ENCODE peak calls at places on chromosomes 4 and X, in four cellular contexts. A is NCI-H1105 treated with DMSO at 0.1 percent for 48 hours; V is lung microvascular endothelial cell; Z is stimulated activated CD4-positive, alpha-beta T cell treated with anti-CD3 and anti-CD28 coated beads, Interleukin-2, amount 100 ng/mL, for 48 hours. Y is an unnamed sample.

GRCh38 chrX:119292445-119292844 is 56.4 kb downstream of the PGRMC1 start:
- DNase-seq in A (no peak), V (no peak), Z (no peak), Y (no peak)

GRCh38 chr4:127708985-127709384 is 21.2 kb upstream of the SLC25A31 start:
- DNase-seq in A (peak), V (peak), Z (no peak), Y (no peak)

GRCh38 chr4:140047017-140047640 is 106.9 kb downstream of the MAML3 start:
- DNase-seq in A (no peak), V (no peak), Z (no peak), Y (no peak)

GRCh38 chr4:172758586-172759340 is 409.8 kb upstream of the GALNT7 start:
- DNase-seq in A (no peak), V (no peak), Z (no peak), Y (no peak)

GRCh38 chr4:64430933-64431332 is 21.7 kb upstream of the TECRL start:
- DNase-seq in A (no peak), V (no peak), Z (no peak), Y (no peak)

GRCh38 chrX:65926095-65927019 is 113.5 kb downstream of the VSIG4 start:
- DNase-seq in A (no peak), V (no peak), Z (no peak), Y (no peak)

GRCh38 chr4:150849016-150849415 is 166.1 kb downstream of the LRBA start:
- DNase-seq in A (no peak), V (no peak), Z (no peak), Y (no peak)

GRCh38 chrX:47674776-47675175 is 15.8 kb upstream of the UXT start:
- DNase-seq in A (no peak), V (no peak), Z (no peak), Y (no peak)

GRCh38 chr4:17164656-17165055 is 266.2 kb upstream of the LDB2 start:
- DNase-seq in A (no peak), V (no peak), Z (no peak), Y (no peak)

GRCh38 chrX:13778916-13779315 is 38.0 kb downstream of the GPM6B start:
- DNase-seq in A (peak), V (peak), Z (no peak), Y (no peak)

GRCh38 chr4:185335579-185335978 is 60.1 kb downstream of the LRP2BP start:
- DNase-seq in A (no peak), V (peak), Z (no peak), Y (no peak)

GRCh38 chrX:85107407-85107806 is 103.7 kb downstream of the APOOL start:
- DNase-seq in A (no peak), V (no peak), Z (no peak), Y (no peak)

GRCh38 chr4:2261110-2261852 is 628 bp downstream of the MXD4 start:
- DNase-seq in A (peak), V (peak), Z (peak), Y (peak)

GRCh38 chrX:16202943-16203342 is 35.7 kb downstream of the MAGEB17 start:
- DNase-seq in A (no peak), V (no peak), Z (no peak), Y (no peak)

GRCh38 chr4:80507507-80507906 is 172.0 kb downstream of the CFAP299 start:
- DNase-seq in A (no peak), V (no peak), Z (no peak), Y (no peak)

GRCh38 chrX:153214934-153215333 is 35.9 kb downstream of the MAGEA1 start:
- DNase-seq in A (no peak), V (no peak), Z (no peak), Y (no peak)

GRCh38 chrX:19548934-19549333 is 33.6 kb upstream of the MAP3K15 start:
- DNase-seq in A (no peak), V (no peak), Z (no peak), Y (no peak)

GRCh38 chr4:13659341-13660070 is 32.0 kb upstream of the BOD1L1 start:
- DNase-seq in A (no peak), V (peak), Z (no peak), Y (no peak)

GRCh38 chr4:119209586-119209985 is 2.9 kb upstream of the USP53 start:
- DNase-seq in A (no peak), V (no peak), Z (no peak), Y (no peak)

GRCh38 chr4:68498413-68499007 is 51.2 kb downstream of the TMPRSS11E start:
- DNase-seq in A (peak), V (peak), Z (peak), Y (peak)

GRCh38 chr4:120682981-120683380 is 239.5 kb downstream of the PRDM5 start:
- DNase-seq in A (no peak), V (no peak), Z (no peak), Y (no peak)

GRCh38 chr4:7960790-7961655 is 21.4 kb upstream of the AFAP1 start:
- DNase-seq in A (no peak), V (peak), Z (peak), Y (no peak)

GRCh38 chr4:73679836-73680235 is 59.6 kb upstream of the RASSF6 start:
- DNase-seq in A (no peak), V (peak), Z (no peak), Y (no peak)

Y was measured in GM12891.